ENCODE peak calls at places on chromosome X, in five cellular contexts. W, R, A, Q and D are unnamed samples.

GRCh38 chrX:139875831-139876230 is 57.0 kb downstream of the ATP11C start:
- DNase-seq in W (no peak), R (no peak), A (no peak), Q (no peak), D (no peak)

GRCh38 chrX:40173662-40174593 is 76.2 kb upstream of the BCOR start:
- DNase-seq in W (peak), R (peak), A (no peak), Q (no peak), D (no peak)

GRCh38 chrX:129783176-129783776 is 3.5 kb downstream of the SASH3 start:
- DNase-seq in W (no peak), R (no peak), A (peak), Q (no peak), D (no peak)

GRCh38 chrX:154489182-154489581 is 1.2 kb downstream of the SLC10A3 start:
- DNase-seq in W (no peak), R (no peak), A (no peak), Q (no peak), D (no peak)

GRCh38 chrX:44506688-44507087 is 36.0 kb downstream of the FUNDC1 start:
- DNase-seq in W (no peak), R (no peak), A (no peak), Q (no peak), D (no peak)

GRCh38 chrX:56762707-56763555 is 33.9 kb downstream of the NBDY start:
- DNase-seq in W (no peak), R (no peak), A (peak), Q (no peak), D (no peak)

GRCh38 chrX:120302434-120302833 is 8.8 kb downstream of the TMEM255A start:
- DNase-seq in W (peak), R (peak), A (no peak), Q (peak), D (peak)

GRCh38 chrX:153780678-153781427 is at the start of gene SRPK3:
- DNase-seq in W (no peak), R (no peak), A (no peak), Q (no peak), D (no peak)

GRCh38 chrX:33106737-33107136 is 104.6 kb downstream of the DMD start:
- DNase-seq in W (no peak), R (no peak), A (no peak), Q (no peak), D (no peak)

GRCh38 chrX:38634665-38635064 is 73.3 kb downstream of the TSPAN7 start:
- DNase-seq in W (no peak), R (no peak), A (no peak), Q (no peak), D (no peak)

GRCh38 chrX:40644821-40645358 is 2.5 kb downstream of the CXorf38 start:
- DNase-seq in W (peak), R (peak), A (peak), Q (peak), D (no peak)

GRCh38 chrX:93875621-93876282 is 201.7 kb downstream of the FAM133A start:
- DNase-seq in W (no peak), R (no peak), A (no peak), Q (no peak), D (no peak)

GRCh38 chrX:4963432-4963831 is 1250.0 kb upstream of the PRKX start:
- DNase-seq in W (no peak), R (no peak), A (no peak), Q (no peak), D (no peak)

GRCh38 chrX:34956915-34957314 is 14.3 kb downstream of the FAM47B start:
- DNase-seq in W (no peak), R (no peak), A (no peak), Q (peak), D (no peak)

GRCh38 chrX:124383367-124383766 is 37.0 kb downstream of the SH2D1A start:
- DNase-seq in W (no peak), R (no peak), A (no peak), Q (no peak), D (no peak)

GRCh38 chrX:5051831-5052491 is 1176.7 kb downstream of the NLGN4X start:
- DNase-seq in W (no peak), R (peak), A (peak), Q (peak), D (no peak)

GRCh38 chrX:1153940-1154339 is 58.5 kb downstream of the CRLF2 start:
- DNase-seq in W (no peak), R (no peak), A (no peak), Q (no peak), D (no peak)

GRCh38 chrX:97027384-97027922 is 143.7 kb downstream of the RPA4 start:
- DNase-seq in W (no peak), R (no peak), A (no peak), Q (no peak), D (no peak)

GRCh38 chrX:121733514-121733913 is 686.1 kb downstream of the GLUD2 start:
- DNase-seq in W (no peak), R (no peak), A (no peak), Q (peak), D (no peak)

GRCh38 chrX:10098235-10098819 is 58.4 kb upstream of the CLCN4 start:
- DNase-seq in W (peak), R (no peak), A (no peak), Q (no peak), D (peak)

GRCh38 chrX:468979-469378 is 82.3 kb upstream of the PPP2R3B start:
- DNase-seq in W (no peak), R (no peak), A (no peak), Q (no peak), D (no peak)

GRCh38 chrX:148885203-148885602 is 384.8 kb downstream of the AFF2 start:
- DNase-seq in W (no peak), R (no peak), A (no peak), Q (no peak), D (no peak)

GRCh38 chrX:125101971-125102750 is 217.5 kb upstream of the TEX13C start:
- DNase-seq in W (no peak), R (no peak), A (no peak), Q (no peak), D (no peak)

GRCh38 chrX:47863187-47863586 is 26.5 kb downstream of the ZNF81 start:
- DNase-seq in W (no peak), R (no peak), A (no peak), Q (peak), D (no peak)

GRCh38 chrX:19991350-19991718 is 473 bp upstream of the BCLAF3 start:
- DNase-seq in W (no peak), R (no peak), A (no peak), Q (no peak), D (no peak)
- TF ChIP-seq CTCF in W (peak), R (no peak), A (no peak), Q (no peak), D (no peak)

GRCh38 chrX:43333543-43333942 is 322.6 kb upstream of the MAOA start:
- DNase-seq in W (no peak), R (no peak), A (no peak), Q (peak), D (no peak)
- TF ChIP-seq CTCF in W (peak), R (peak), A (no peak), Q (peak), D (no peak)

DNA sequence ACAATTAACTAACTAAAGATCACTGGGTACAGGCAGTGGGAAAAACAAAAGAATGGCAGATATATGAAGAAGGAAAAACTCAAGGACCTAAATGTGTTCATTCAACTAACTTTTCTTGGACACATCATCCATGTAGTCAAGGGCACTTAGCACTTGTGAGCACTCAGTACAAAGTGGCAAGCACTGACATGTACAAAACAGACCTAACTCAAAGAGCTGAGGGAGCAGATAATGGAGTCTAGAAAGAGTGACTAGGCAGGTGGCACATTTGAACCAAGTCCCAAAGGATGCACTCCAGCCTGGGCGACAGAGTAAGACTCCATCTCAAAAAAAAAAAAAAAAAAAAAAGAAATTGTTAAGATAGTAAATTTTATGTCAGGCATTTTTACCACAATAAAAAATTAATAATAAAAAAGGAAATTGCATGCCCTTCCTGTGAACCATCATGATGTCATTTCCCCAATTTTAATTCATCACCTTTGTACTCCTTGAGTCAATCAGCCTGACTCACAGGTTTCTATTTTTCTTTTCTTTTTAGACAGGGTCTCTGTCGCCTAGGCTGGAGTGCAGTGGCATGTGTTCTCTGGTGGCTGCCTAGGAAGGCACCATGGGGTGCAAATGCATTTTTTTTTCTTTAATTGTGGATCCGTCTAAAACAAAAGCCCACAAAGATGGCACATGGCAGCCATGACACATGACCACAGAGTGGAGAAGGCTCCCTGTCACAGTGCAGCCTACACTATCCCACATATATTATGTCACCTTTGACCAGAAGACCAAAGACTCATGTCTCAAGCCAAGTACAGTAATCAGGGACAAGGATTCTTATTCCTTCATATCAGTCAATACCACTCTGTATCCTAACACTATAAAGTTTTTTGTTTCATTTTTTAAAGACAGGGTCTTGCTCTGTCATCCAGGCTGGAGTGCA is 91.9 kb downstream of the CHST7 start:
- DNase-seq in W (no peak), R (no peak), A (no peak), Q (peak), D (no peak)
- TF ChIP-seq CTCF in W (no peak), R (no peak), A (no peak), Q (no peak), D (no peak)

GRCh38 chrX:112731793-112732192 is 52.1 kb upstream of the LHFPL1 start:
- DNase-seq in W (no peak), R (no peak), A (no peak), Q (no peak), D (no peak)
- TF ChIP-seq CTCF in W (no peak), R (no peak), A (no peak), Q (no peak), D (peak)

GRCh38 chrX:111444881-111445280 is 32.9 kb upstream of the DCX start:
- DNase-seq in W (no peak), R (no peak), A (no peak), Q (peak), D (no peak)

GRCh38 chrX:111445485-111445884 is 33.5 kb upstream of the DCX start:
- DNase-seq in W (no peak), R (no peak), A (no peak), Q (peak), D (no peak)

GRCh38 chrX:111442791-111443190 is 30.8 kb upstream of the DCX start:
- DNase-seq in W (no peak), R (no peak), A (no peak), Q (no peak), D (no peak)

GRCh38 chrX:111447298-111447697 is 35.3 kb upstream of the DCX start:
- DNase-seq in W (no peak), R (no peak), A (no peak), Q (peak), D (no peak)
- TF ChIP-seq CTCF in W (no peak), R (no peak), A (no peak), Q (no peak), D (peak)

GRCh38 chrX:116198810-116199209 is 28.3 kb downstream of the AGTR2 start:
- DNase-seq in W (no peak), R (no peak), A (no peak), Q (no peak), D (no peak)
- TF ChIP-seq CTCF in W (no peak), R (no peak), A (no peak), Q (no peak), D (peak)